ENCODE peak calls at places on chromosomes 11 and 22, in six cellular contexts. One of them, this sample, is unnamed.

GRCh38 chr11:42237701-42238235 is 778.3 kb upstream of the LRRC4C start:
- DNase-seq in left lung: no peak
- DNase-seq in H1: no peak
- DNase-seq in keratinocyte: peak; percentile 65
- DNase-seq in dorsolateral prefrontal cortex: no peak
- DNase-seq in thyroid gland: no peak
- DNase-seq in this sample: peak; percentile 44

GRCh38 chr11:7892751-7893356 is 38.2 kb downstream of the OR10A6 start:
- DNase-seq in left lung: no peak
- DNase-seq in H1: no peak
- DNase-seq in keratinocyte: no peak
- DNase-seq in dorsolateral prefrontal cortex: no peak
- DNase-seq in thyroid gland: no peak
- DNase-seq in this sample: peak; percentile 70

GRCh38 chr22:19886605-19887250 is 32.1 kb upstream of the GNB1L start:
- DNase-seq in left lung: peak; percentile 87
- DNase-seq in H1: no peak
- DNase-seq in keratinocyte: no peak
- DNase-seq in dorsolateral prefrontal cortex: no peak
- DNase-seq in thyroid gland: no peak
- DNase-seq in this sample: peak; percentile 92

GRCh38 chr22:42688241-42688913 is 32.3 kb downstream of the A4GALT start:
- DNase-seq in left lung: peak; percentile 83
- DNase-seq in H1: no peak
- DNase-seq in keratinocyte: no peak
- DNase-seq in dorsolateral prefrontal cortex: no peak
- DNase-seq in thyroid gland: peak; percentile 92
- DNase-seq in this sample: peak; percentile 92

GRCh38 chr11:69791266-69791665 is 16.1 kb upstream of the FGF4 start:
- DNase-seq in left lung: peak; percentile 52
- DNase-seq in H1: no peak
- DNase-seq in keratinocyte: no peak
- DNase-seq in dorsolateral prefrontal cortex: peak; percentile 45
- DNase-seq in thyroid gland: peak; percentile 7
- DNase-seq in this sample: peak; percentile 70

GRCh38 chr11:12704049-12704448 is 29.8 kb downstream of the TEAD1 start:
- DNase-seq in left lung: no peak
- DNase-seq in H1: no peak
- DNase-seq in keratinocyte: no peak
- DNase-seq in dorsolateral prefrontal cortex: no peak
- DNase-seq in thyroid gland: no peak
- DNase-seq in this sample: no peak

GRCh38 chr11:72352859-72353551 is 81.3 kb downstream of the CLPB start:
- DNase-seq in left lung: no peak
- DNase-seq in H1: no peak
- DNase-seq in keratinocyte: no peak
- DNase-seq in dorsolateral prefrontal cortex: no peak
- DNase-seq in thyroid gland: peak; percentile 77
- DNase-seq in this sample: peak; percentile 81

GRCh38 chr11:113505541-113506375 is 30.6 kb upstream of the DRD2 start:
- DNase-seq in left lung: no peak
- DNase-seq in H1: no peak
- DNase-seq in keratinocyte: no peak
- DNase-seq in dorsolateral prefrontal cortex: no peak
- DNase-seq in thyroid gland: no peak
- DNase-seq in this sample: peak; percentile 80

GRCh38 chr11:116637766-116638165 is 135.0 kb downstream of the BUD13 start:
- DNase-seq in left lung: no peak
- DNase-seq in H1: peak; percentile 26
- DNase-seq in keratinocyte: no peak
- DNase-seq in dorsolateral prefrontal cortex: no peak
- DNase-seq in thyroid gland: no peak
- DNase-seq in this sample: no peak

GRCh38 chr22:19884161-19884953 is 29.7 kb upstream of the GNB1L start:
- DNase-seq in left lung: peak; percentile 50
- DNase-seq in H1: no peak
- DNase-seq in keratinocyte: no peak
- DNase-seq in dorsolateral prefrontal cortex: no peak
- DNase-seq in thyroid gland: no peak
- DNase-seq in this sample: peak; percentile 38

GRCh38 chr11:44305643-44306468 is 4.1 kb downstream of the ALX4 start:
- DNase-seq in left lung: peak; percentile 84
- DNase-seq in H1: peak; percentile 77
- DNase-seq in keratinocyte: no peak
- DNase-seq in dorsolateral prefrontal cortex: no peak
- DNase-seq in thyroid gland: peak; percentile 58
- DNase-seq in this sample: no peak

GRCh38 chr11:96260067-96260511 is 82.9 kb downstream of the MAML2 start:
- DNase-seq in left lung: no peak
- DNase-seq in H1: no peak
- DNase-seq in keratinocyte: no peak
- DNase-seq in dorsolateral prefrontal cortex: no peak
- DNase-seq in thyroid gland: peak; percentile 29
- DNase-seq in this sample: no peak

GRCh38 chr11:36702330-36703054 is 104.5 kb upstream of the RAG2 start:
- DNase-seq in left lung: no peak
- DNase-seq in H1: no peak
- DNase-seq in keratinocyte: peak; percentile 17
- DNase-seq in dorsolateral prefrontal cortex: peak; percentile 16
- DNase-seq in thyroid gland: peak; percentile 19
- DNase-seq in this sample: peak; percentile 58

GRCh38 chr11:34632105-34632780 is 11.3 kb downstream of the EHF start:
- DNase-seq in left lung: no peak
- DNase-seq in H1: no peak
- DNase-seq in keratinocyte: no peak
- DNase-seq in dorsolateral prefrontal cortex: no peak
- DNase-seq in thyroid gland: peak; percentile 71
- DNase-seq in this sample: peak; percentile 16

GRCh38 chr11:117882539-117882938 is 6.1 kb upstream of the FXYD6 start:
- DNase-seq in left lung: no peak
- DNase-seq in H1: no peak
- DNase-seq in keratinocyte: no peak
- DNase-seq in dorsolateral prefrontal cortex: peak; percentile 88
- DNase-seq in thyroid gland: no peak
- DNase-seq in this sample: no peak

GRCh38 chr11:44857490-44857889 is 93.2 kb downstream of the TP53I11 start:
- DNase-seq in left lung: no peak
- DNase-seq in H1: no peak
- DNase-seq in keratinocyte: no peak
- DNase-seq in dorsolateral prefrontal cortex: peak; percentile 64
- DNase-seq in thyroid gland: no peak
- DNase-seq in this sample: no peak

GRCh38 chr11:113906038-113906437 is 1.4 kb downstream of the HTR3B start:
- DNase-seq in left lung: no peak
- DNase-seq in H1: no peak
- DNase-seq in keratinocyte: no peak
- DNase-seq in dorsolateral prefrontal cortex: no peak
- DNase-seq in thyroid gland: no peak
- DNase-seq in this sample: peak; percentile 11

GRCh38 chr11:106585061-106585460 is 433.2 kb downstream of the GUCY1A2 start:
- DNase-seq in left lung: no peak
- DNase-seq in H1: no peak
- DNase-seq in keratinocyte: no peak
- DNase-seq in dorsolateral prefrontal cortex: no peak
- DNase-seq in thyroid gland: no peak
- DNase-seq in this sample: peak; percentile 54

GRCh38 chr22:29308148-29308790 is 1.8 kb downstream of the GAS2L1 start:
- DNase-seq in left lung: peak; percentile 76
- DNase-seq in H1: peak; percentile 46
- DNase-seq in keratinocyte: no peak
- DNase-seq in dorsolateral prefrontal cortex: no peak
- DNase-seq in thyroid gland: no peak
- DNase-seq in this sample: no peak

GRCh38 chr11:69877235-69877634 is 58.0 kb upstream of the FGF3 start:
- DNase-seq in left lung: no peak
- DNase-seq in H1: no peak
- DNase-seq in keratinocyte: no peak
- DNase-seq in dorsolateral prefrontal cortex: no peak
- DNase-seq in thyroid gland: no peak
- DNase-seq in this sample: no peak

GRCh38 chr11:8501838-8502237 is 92.2 kb downstream of the STK33 start:
- DNase-seq in left lung: no peak
- DNase-seq in H1: no peak
- DNase-seq in keratinocyte: no peak
- DNase-seq in dorsolateral prefrontal cortex: no peak
- DNase-seq in thyroid gland: no peak
- DNase-seq in this sample: no peak

GRCh38 chr22:42855726-42856125 is 1.3 kb downstream of the ARFGAP3 start:
- DNase-seq in left lung: no peak
- DNase-seq in H1: no peak
- DNase-seq in keratinocyte: no peak
- DNase-seq in dorsolateral prefrontal cortex: no peak
- DNase-seq in thyroid gland: no peak
- DNase-seq in this sample: no peak

GRCh38 chr11:28849053-28849452 is 740.9 kb downstream of the METTL15 start:
- DNase-seq in left lung: no peak
- DNase-seq in H1: no peak
- DNase-seq in keratinocyte: no peak
- DNase-seq in dorsolateral prefrontal cortex: no peak
- DNase-seq in thyroid gland: no peak
- DNase-seq in this sample: no peak

GRCh38 chr11:64996710-64997380 is at the start of gene BATF2:
- DNase-seq in left lung: peak; percentile 86
- DNase-seq in H1: peak; percentile 78
- DNase-seq in keratinocyte: no peak
- DNase-seq in dorsolateral prefrontal cortex: no peak
- DNase-seq in thyroid gland: peak; percentile 81
- DNase-seq in this sample: peak; percentile 73

DNA sequence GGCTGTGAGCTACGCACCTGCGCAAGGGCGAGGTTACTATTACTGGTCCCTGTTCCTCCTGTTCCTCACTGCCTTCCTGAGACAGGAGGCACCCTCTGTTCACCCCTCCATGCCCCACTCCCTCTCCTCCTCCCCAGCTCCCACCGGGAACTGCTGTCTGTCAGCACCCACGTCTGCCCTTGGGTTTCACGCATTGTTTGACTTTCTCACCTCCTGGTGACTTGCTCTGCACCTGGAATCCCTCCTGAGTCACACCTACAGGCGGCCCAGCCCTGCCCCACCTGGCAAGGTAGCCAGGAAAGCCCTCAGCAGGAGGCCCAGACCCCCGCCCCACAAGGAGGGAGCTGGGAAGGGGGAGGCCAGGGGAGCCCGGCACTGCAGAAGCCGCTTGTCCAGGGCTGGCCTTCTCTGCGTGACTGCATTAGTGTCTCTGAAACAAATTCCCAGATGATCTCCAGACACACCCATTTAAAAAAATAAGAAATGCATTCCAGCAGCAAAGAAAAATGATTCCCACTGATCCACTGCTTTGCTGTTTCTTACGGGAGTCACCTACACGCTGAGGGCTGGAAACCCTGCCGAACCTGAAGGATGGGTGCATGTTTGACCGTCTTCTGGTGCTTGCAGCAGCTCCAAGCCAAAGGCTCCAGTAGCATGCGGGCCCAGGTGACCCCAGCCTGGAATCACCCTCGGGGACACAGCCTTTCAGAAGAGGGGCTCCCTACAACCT is 86.3 kb downstream of the CELSR1 start:
- DNase-seq in left lung: peak; percentile 77
- DNase-seq in H1: no peak
- DNase-seq in keratinocyte: peak; percentile 55
- DNase-seq in dorsolateral prefrontal cortex: no peak
- DNase-seq in thyroid gland: no peak
- DNase-seq in this sample: no peak
- TF ChIP-seq CTCF in left lung: no peak
- TF ChIP-seq CTCF in H1: no peak
- TF ChIP-seq CTCF in keratinocyte: no peak
- TF ChIP-seq CTCF in dorsolateral prefrontal cortex: no peak
- TF ChIP-seq CTCF in thyroid gland: no peak
- TF ChIP-seq CTCF in this sample: no peak

DNA sequence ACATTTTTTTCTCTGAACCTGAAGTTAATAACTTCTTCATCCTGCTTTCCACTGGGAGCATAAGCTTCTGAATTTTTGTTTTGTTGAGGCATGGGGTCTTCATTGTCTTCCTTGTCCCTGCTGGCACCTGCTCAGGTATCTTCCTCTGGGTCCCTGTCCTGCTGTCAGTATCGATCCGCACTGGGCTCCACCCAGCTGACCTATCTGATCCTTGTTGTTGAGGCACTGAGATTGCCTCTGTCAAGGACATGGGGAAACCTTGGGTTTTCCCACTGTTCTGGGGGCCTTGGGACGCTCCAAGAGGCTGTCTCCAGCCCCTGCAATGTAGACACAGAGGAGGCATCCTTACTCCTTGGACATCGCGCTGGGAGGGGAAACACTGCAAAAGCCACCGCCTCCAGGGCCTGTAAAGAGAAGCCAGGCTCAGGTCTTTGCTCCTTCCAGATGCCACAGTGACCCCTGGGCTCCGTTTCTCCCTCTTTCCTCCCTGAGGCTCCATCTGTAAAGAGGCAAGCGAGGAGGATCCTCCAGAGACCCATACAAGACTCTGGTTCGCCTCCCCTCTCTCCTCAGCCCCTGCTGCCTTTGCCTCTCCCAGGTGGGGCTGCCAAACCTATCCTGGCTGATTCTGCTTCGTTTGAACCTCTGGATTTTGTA is 8.6 kb upstream of the RBFOX2 start:
- DNase-seq in left lung: no peak
- DNase-seq in H1: no peak
- DNase-seq in keratinocyte: no peak
- DNase-seq in dorsolateral prefrontal cortex: no peak
- DNase-seq in thyroid gland: no peak
- DNase-seq in this sample: no peak
- TF ChIP-seq CTCF in left lung: no peak
- TF ChIP-seq CTCF in H1: no peak
- TF ChIP-seq CTCF in keratinocyte: no peak
- TF ChIP-seq CTCF in dorsolateral prefrontal cortex: no peak
- TF ChIP-seq CTCF in thyroid gland: no peak
- TF ChIP-seq CTCF in this sample: no peak

DNA sequence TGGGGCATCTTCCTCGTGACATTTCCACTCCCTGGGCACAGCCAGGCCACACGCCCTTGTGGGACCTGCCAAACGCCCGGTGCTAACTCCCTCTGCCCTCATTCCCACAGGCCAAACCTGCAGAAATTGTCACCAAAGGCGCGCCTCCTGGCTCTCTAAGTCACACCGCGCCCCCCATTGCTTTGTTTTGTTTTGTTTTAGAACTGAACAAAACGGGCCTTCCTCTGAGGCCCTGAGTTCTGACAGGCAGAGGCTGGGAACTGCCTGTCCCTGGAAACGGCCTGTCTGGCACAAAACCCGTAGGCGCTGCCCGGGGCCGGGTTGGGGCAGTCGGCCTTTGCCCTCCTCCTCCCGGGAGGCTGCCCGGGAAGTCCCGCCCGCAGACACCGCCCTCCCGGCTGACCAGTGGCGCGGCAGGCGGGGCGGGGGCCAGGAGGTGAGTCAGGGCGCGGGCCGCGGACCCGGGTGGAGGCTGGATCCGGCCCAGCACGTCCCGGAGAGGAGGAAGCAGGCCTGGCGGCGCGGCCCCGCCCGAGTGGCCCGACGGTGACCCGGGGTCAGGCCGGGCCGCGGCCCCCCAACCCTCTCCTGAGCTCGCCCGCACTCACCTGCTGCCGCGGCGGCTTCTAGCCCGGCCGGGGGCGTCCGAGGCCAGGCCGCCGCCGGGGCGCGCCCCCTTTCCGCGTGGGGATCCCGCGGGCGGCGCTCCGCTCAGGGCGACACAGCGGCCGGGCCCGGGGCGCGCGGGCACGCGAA is 465 bp downstream of the SUN2 start:
- DNase-seq in left lung: peak; percentile 100
- DNase-seq in H1: peak; percentile 77
- DNase-seq in keratinocyte: no peak
- DNase-seq in dorsolateral prefrontal cortex: peak; percentile 64
- DNase-seq in thyroid gland: peak; percentile 97
- DNase-seq in this sample: peak; percentile 78
- TF ChIP-seq CTCF in left lung: no peak
- TF ChIP-seq CTCF in H1: no peak
- TF ChIP-seq CTCF in keratinocyte: no peak
- TF ChIP-seq CTCF in dorsolateral prefrontal cortex: no peak
- TF ChIP-seq CTCF in thyroid gland: no peak
- TF ChIP-seq CTCF in this sample: no peak

GRCh38 chr22:46537946-46538815 is 761 bp upstream of the CELSR1 start:
- DNase-seq in left lung: peak; percentile 82
- DNase-seq in H1: peak; percentile 69
- DNase-seq in keratinocyte: no peak
- DNase-seq in dorsolateral prefrontal cortex: no peak
- DNase-seq in thyroid gland: no peak
- DNase-seq in this sample: peak; percentile 17
- TF ChIP-seq CTCF in left lung: no peak
- TF ChIP-seq CTCF in H1: no peak
- TF ChIP-seq CTCF in keratinocyte: no peak
- TF ChIP-seq CTCF in dorsolateral prefrontal cortex: no peak
- TF ChIP-seq CTCF in thyroid gland: no peak
- TF ChIP-seq CTCF in this sample: no peak

This sample was measured in AG10803.